ENCODE peak calls at places on chromosomes 16 and 17, in seven cellular contexts. One of them, this sample, is unnamed.

GRCh38 chr16:83955218-83956130 is 2.4 kb downstream of the OSGIN1 start:
- DNase-seq in fibroblast of pulmonary artery: peak; percentile 36
- DNase-seq in stimulated activated naive CD8-positive, alpha-beta T cell treated with anti-CD3 and anti-CD28 coated beads, Interleukin-15, Interleukin-2, amounts not matched to agents 100 U/mL and 50 U/mL, for 24 hours: no peak
- DNase-seq in brain microvascular endothelial cell: peak; percentile 55
- DNase-seq in stimulated activated effector memory CD8-positive, alpha-beta T cell treated with anti-CD3 and anti-CD28 coated beads, Interleukin-12 subunit alpha, Interleukin-12 subunit beta, amount 100 ng/mL, for 72 hours: no peak
- DNase-seq in NCI-H1105: no peak
- DNase-seq in body of pancreas: peak; percentile 43
- DNase-seq in this sample: no peak

GRCh38 chr16:11310997-11311561 is 29.9 kb upstream of the PRM1 start:
- DNase-seq in brain microvascular endothelial cell: no peak
- DNase-seq in stimulated activated naive CD8-positive, alpha-beta T cell treated with anti-CD3 and anti-CD28 coated beads, Interleukin-15, Interleukin-2, amounts not matched to agents 100 U/mL and 50 U/mL, for 24 hours: no peak
- DNase-seq in fibroblast of pulmonary artery: peak; percentile 69
- DNase-seq in NCI-H1105: no peak
- DNase-seq in stimulated activated effector memory CD8-positive, alpha-beta T cell treated with anti-CD3 and anti-CD28 coated beads, Interleukin-12 subunit alpha, Interleukin-12 subunit beta, amount 100 ng/mL, for 72 hours: no peak
- DNase-seq in body of pancreas: no peak
- DNase-seq in this sample: peak; percentile 38

GRCh38 chr16:84369105-84369504 is 767 bp downstream of the ATP2C2 start:
- DNase-seq in NCI-H1105: no peak
- DNase-seq in body of pancreas: no peak
- DNase-seq in stimulated activated effector memory CD8-positive, alpha-beta T cell treated with anti-CD3 and anti-CD28 coated beads, Interleukin-12 subunit alpha, Interleukin-12 subunit beta, amount 100 ng/mL, for 72 hours: no peak
- DNase-seq in brain microvascular endothelial cell: no peak
- DNase-seq in fibroblast of pulmonary artery: no peak
- DNase-seq in stimulated activated naive CD8-positive, alpha-beta T cell treated with anti-CD3 and anti-CD28 coated beads, Interleukin-15, Interleukin-2, amounts not matched to agents 100 U/mL and 50 U/mL, for 24 hours: no peak
- DNase-seq in this sample: no peak

GRCh38 chr17:70426752-70427151 is 257.4 kb downstream of the KCNJ2 start:
- DNase-seq in fibroblast of pulmonary artery: no peak
- DNase-seq in NCI-H1105: no peak
- DNase-seq in stimulated activated effector memory CD8-positive, alpha-beta T cell treated with anti-CD3 and anti-CD28 coated beads, Interleukin-12 subunit alpha, Interleukin-12 subunit beta, amount 100 ng/mL, for 72 hours: no peak
- DNase-seq in stimulated activated naive CD8-positive, alpha-beta T cell treated with anti-CD3 and anti-CD28 coated beads, Interleukin-15, Interleukin-2, amounts not matched to agents 100 U/mL and 50 U/mL, for 24 hours: no peak
- DNase-seq in brain microvascular endothelial cell: no peak
- DNase-seq in body of pancreas: no peak
- DNase-seq in this sample: no peak

GRCh38 chr16:84021488-84021887 is 21.1 kb downstream of the SLC38A8 start:
- DNase-seq in fibroblast of pulmonary artery: no peak
- DNase-seq in brain microvascular endothelial cell: no peak
- DNase-seq in body of pancreas: no peak
- DNase-seq in NCI-H1105: no peak
- DNase-seq in stimulated activated naive CD8-positive, alpha-beta T cell treated with anti-CD3 and anti-CD28 coated beads, Interleukin-15, Interleukin-2, amounts not matched to agents 100 U/mL and 50 U/mL, for 24 hours: no peak
- DNase-seq in stimulated activated effector memory CD8-positive, alpha-beta T cell treated with anti-CD3 and anti-CD28 coated beads, Interleukin-12 subunit alpha, Interleukin-12 subunit beta, amount 100 ng/mL, for 72 hours: no peak
- DNase-seq in this sample: no peak

GRCh38 chr17:4180791-4181190 is 37.8 kb downstream of the CYB5D2 start:
- DNase-seq in fibroblast of pulmonary artery: no peak
- DNase-seq in brain microvascular endothelial cell: peak; percentile 37
- DNase-seq in body of pancreas: no peak
- DNase-seq in NCI-H1105: no peak
- DNase-seq in stimulated activated effector memory CD8-positive, alpha-beta T cell treated with anti-CD3 and anti-CD28 coated beads, Interleukin-12 subunit alpha, Interleukin-12 subunit beta, amount 100 ng/mL, for 72 hours: no peak
- DNase-seq in stimulated activated naive CD8-positive, alpha-beta T cell treated with anti-CD3 and anti-CD28 coated beads, Interleukin-15, Interleukin-2, amounts not matched to agents 100 U/mL and 50 U/mL, for 24 hours: no peak
- DNase-seq in this sample: no peak

GRCh38 chr17:5705081-5705875 is 121.0 kb upstream of the NLRP1 start:
- DNase-seq in stimulated activated naive CD8-positive, alpha-beta T cell treated with anti-CD3 and anti-CD28 coated beads, Interleukin-15, Interleukin-2, amounts not matched to agents 100 U/mL and 50 U/mL, for 24 hours: peak; percentile 24
- DNase-seq in body of pancreas: no peak
- DNase-seq in NCI-H1105: no peak
- DNase-seq in stimulated activated effector memory CD8-positive, alpha-beta T cell treated with anti-CD3 and anti-CD28 coated beads, Interleukin-12 subunit alpha, Interleukin-12 subunit beta, amount 100 ng/mL, for 72 hours: no peak
- DNase-seq in fibroblast of pulmonary artery: peak; percentile 11
- DNase-seq in brain microvascular endothelial cell: no peak
- DNase-seq in this sample: no peak

GRCh38 chr17:72489273-72489641 is 368.4 kb downstream of the SOX9 start:
- DNase-seq in NCI-H1105: no peak
- DNase-seq in body of pancreas: no peak
- DNase-seq in fibroblast of pulmonary artery: no peak
- DNase-seq in brain microvascular endothelial cell: no peak
- DNase-seq in stimulated activated naive CD8-positive, alpha-beta T cell treated with anti-CD3 and anti-CD28 coated beads, Interleukin-15, Interleukin-2, amounts not matched to agents 100 U/mL and 50 U/mL, for 24 hours: no peak
- DNase-seq in stimulated activated effector memory CD8-positive, alpha-beta T cell treated with anti-CD3 and anti-CD28 coated beads, Interleukin-12 subunit alpha, Interleukin-12 subunit beta, amount 100 ng/mL, for 72 hours: no peak
- DNase-seq in this sample: no peak

GRCh38 chr17:16879686-16880085 is 92.2 kb downstream of the TNFRSF13B start:
- DNase-seq in NCI-H1105: no peak
- DNase-seq in brain microvascular endothelial cell: no peak
- DNase-seq in stimulated activated effector memory CD8-positive, alpha-beta T cell treated with anti-CD3 and anti-CD28 coated beads, Interleukin-12 subunit alpha, Interleukin-12 subunit beta, amount 100 ng/mL, for 72 hours: no peak
- DNase-seq in body of pancreas: no peak
- DNase-seq in fibroblast of pulmonary artery: no peak
- DNase-seq in stimulated activated naive CD8-positive, alpha-beta T cell treated with anti-CD3 and anti-CD28 coated beads, Interleukin-15, Interleukin-2, amounts not matched to agents 100 U/mL and 50 U/mL, for 24 hours: no peak
- DNase-seq in this sample: no peak

GRCh38 chr17:33968350-33969044 is 286.6 kb upstream of the CCL2 start:
- DNase-seq in fibroblast of pulmonary artery: no peak
- DNase-seq in NCI-H1105: no peak
- DNase-seq in body of pancreas: no peak
- DNase-seq in stimulated activated naive CD8-positive, alpha-beta T cell treated with anti-CD3 and anti-CD28 coated beads, Interleukin-15, Interleukin-2, amounts not matched to agents 100 U/mL and 50 U/mL, for 24 hours: peak; percentile 16
- DNase-seq in stimulated activated effector memory CD8-positive, alpha-beta T cell treated with anti-CD3 and anti-CD28 coated beads, Interleukin-12 subunit alpha, Interleukin-12 subunit beta, amount 100 ng/mL, for 72 hours: peak; percentile 4
- DNase-seq in brain microvascular endothelial cell: no peak
- DNase-seq in this sample: peak; percentile 5

GRCh38 chr16:60729052-60729451 is 1307.2 kb downstream of the CDH8 start:
- DNase-seq in body of pancreas: no peak
- DNase-seq in fibroblast of pulmonary artery: no peak
- DNase-seq in stimulated activated naive CD8-positive, alpha-beta T cell treated with anti-CD3 and anti-CD28 coated beads, Interleukin-15, Interleukin-2, amounts not matched to agents 100 U/mL and 50 U/mL, for 24 hours: no peak
- DNase-seq in brain microvascular endothelial cell: no peak
- DNase-seq in NCI-H1105: no peak
- DNase-seq in stimulated activated effector memory CD8-positive, alpha-beta T cell treated with anti-CD3 and anti-CD28 coated beads, Interleukin-12 subunit alpha, Interleukin-12 subunit beta, amount 100 ng/mL, for 72 hours: no peak
- DNase-seq in this sample: no peak

GRCh38 chr16:28264656-28265055 is 27.7 kb upstream of the SBK1 start:
- DNase-seq in NCI-H1105: no peak
- DNase-seq in fibroblast of pulmonary artery: peak; percentile 88
- DNase-seq in stimulated activated effector memory CD8-positive, alpha-beta T cell treated with anti-CD3 and anti-CD28 coated beads, Interleukin-12 subunit alpha, Interleukin-12 subunit beta, amount 100 ng/mL, for 72 hours: no peak
- DNase-seq in brain microvascular endothelial cell: no peak
- DNase-seq in body of pancreas: peak; percentile 60
- DNase-seq in stimulated activated naive CD8-positive, alpha-beta T cell treated with anti-CD3 and anti-CD28 coated beads, Interleukin-15, Interleukin-2, amounts not matched to agents 100 U/mL and 50 U/mL, for 24 hours: no peak
- DNase-seq in this sample: no peak

GRCh38 chr16:16059895-16060590 is 110.6 kb downstream of the ABCC1 start:
- DNase-seq in stimulated activated naive CD8-positive, alpha-beta T cell treated with anti-CD3 and anti-CD28 coated beads, Interleukin-15, Interleukin-2, amounts not matched to agents 100 U/mL and 50 U/mL, for 24 hours: no peak
- DNase-seq in fibroblast of pulmonary artery: no peak
- DNase-seq in NCI-H1105: no peak
- DNase-seq in brain microvascular endothelial cell: no peak
- DNase-seq in body of pancreas: peak; percentile 94
- DNase-seq in stimulated activated effector memory CD8-positive, alpha-beta T cell treated with anti-CD3 and anti-CD28 coated beads, Interleukin-12 subunit alpha, Interleukin-12 subunit beta, amount 100 ng/mL, for 72 hours: no peak
- DNase-seq in this sample: no peak

This sample was measured in activated gamma-delta T cell treated with Interleukin-2 at 50 U/mL for 16 hours.